ENCODE peak calls at places on chromosomes 5 and 9, in five cellular contexts. Q is A673, N is transverse colon, G is H9, J is endodermal cell. Y is an unnamed sample. For H3K27me3, the result is how much of the 10 kb centered on the place peaks cover.

GRCh38 chr5:104179057-104179456 is 616.5 kb upstream of the NUDT12 start:
- DNase-seq in J (peak), N (peak), G (peak), Q (peak), Y (peak)

GRCh38 chr5:55572011-55572410 is 37.2 kb upstream of the PLPP1 start:
- DNase-seq in G (no peak), N (no peak), Q (no peak), J (no peak), Y (no peak)

GRCh38 chr5:73238873-73239272 is 65.9 kb downstream of the TMEM174 start:
- DNase-seq in G (no peak), J (no peak), Q (no peak), N (no peak), Y (no peak)

GRCh38 chr5:32099486-32100035 is 74.6 kb downstream of the GOLPH3 start:
- DNase-seq in G (no peak), Q (no peak), J (no peak), N (no peak), Y (peak)

GRCh38 chr9:37963936-37964739 is 60.2 kb upstream of the SLC25A51 start:
- DNase-seq in Q (peak), J (no peak), G (no peak), N (peak), Y (no peak)

GRCh38 chr5:6745706-6746217 is 32.5 kb downstream of the TENT4A start:
- DNase-seq in Q (peak), N (peak), G (no peak), J (no peak), Y (peak)

GRCh38 chr5:162429161-162429560 is 361.6 kb downstream of the GABRG2 start:
- DNase-seq in N (no peak), G (no peak), J (no peak), Q (no peak), Y (no peak)

GRCh38 chr5:134803821-134804220 is 41.9 kb upstream of the C5orf24 start:
- DNase-seq in J (no peak), G (no peak), Q (no peak), N (no peak), Y (no peak)

GRCh38 chr5:75368391-75368790 is 31.4 kb downstream of the HMGCR start:
- DNase-seq in N (no peak), Q (no peak), J (no peak), G (no peak), Y (no peak)

GRCh38 chr5:91417219-91417618 is 34.1 kb upstream of the ARRDC3 start:
- DNase-seq in G (no peak), J (no peak), N (no peak), Q (no peak), Y (no peak)

GRCh38 chr9:28810375-28811075 is 1237.2 kb upstream of the C9orf72 start:
- DNase-seq in J (no peak), N (no peak), G (no peak), Q (peak), Y (no peak)

GRCh38 chr9:11326231-11326630 is 713.4 kb upstream of the PTPRD start:
- DNase-seq in Q (no peak), J (no peak), G (no peak), N (no peak), Y (no peak)

DNA sequence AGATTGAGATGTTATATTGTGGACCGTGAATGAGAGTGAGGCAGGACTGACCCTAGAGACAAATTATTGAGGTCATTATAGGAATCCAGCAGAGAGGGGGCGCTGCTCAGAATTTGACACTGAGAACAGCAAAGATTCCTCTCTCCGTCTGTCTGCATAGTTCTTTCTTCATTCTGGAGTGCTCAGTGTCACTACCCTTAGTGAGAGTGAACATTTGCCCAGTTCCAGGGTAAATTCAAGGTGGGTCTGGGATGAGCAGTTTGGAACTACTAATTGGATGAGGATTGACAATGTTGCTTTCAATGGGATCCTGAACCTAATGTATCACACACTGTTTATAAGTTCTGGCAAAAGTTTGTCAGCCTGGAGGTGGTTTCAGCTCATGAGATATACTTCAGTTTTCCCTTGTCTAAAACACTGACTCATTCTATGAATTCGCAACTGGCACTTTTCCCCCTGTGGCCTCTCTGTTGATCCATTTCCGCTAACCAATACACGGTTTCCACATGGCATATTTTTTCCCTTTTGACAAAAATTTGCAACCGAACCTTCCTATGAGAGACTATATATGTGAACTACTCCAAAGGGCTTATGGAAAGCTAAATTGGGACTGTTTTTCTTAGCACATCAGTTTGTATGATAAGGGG is 1240.8 kb upstream of the WWC1 start:
- DNase-seq in N (no peak), J (peak), G (peak), Q (no peak), Y (no peak)
- TF ChIP-seq CTCF in N (no peak), J (peak), G (peak), Q (peak), Y (peak)

GRCh38 chr5:150505041-150505511 is 2.9 kb upstream of the NDST1 start:
- DNase-seq in G (no peak), Q (no peak), N (no peak), J (no peak), Y (no peak)
- H3K27ac ChIP-seq in G (no peak), Q (no peak), N (peak), J (no peak), Y (peak)

GRCh38 chr5:170388240-170388639 is 927 bp downstream of the KCNMB1 start:
- DNase-seq in J (no peak), Q (no peak), N (no peak), G (no peak), Y (no peak)
- H3K27me3 ChIP-seq in J (under half), Q (under half), N (under half), G (under half), Y (half or more)

GRCh38 chr9:73565026-73565425 is 413.4 kb downstream of the ANXA1 start:
- DNase-seq in J (no peak), Q (no peak), N (no peak), G (no peak), Y (no peak)

GRCh38 chr9:73566627-73567026 is 415.0 kb downstream of the ANXA1 start:
- DNase-seq in G (no peak), Q (no peak), J (no peak), N (no peak), Y (no peak)

DNA sequence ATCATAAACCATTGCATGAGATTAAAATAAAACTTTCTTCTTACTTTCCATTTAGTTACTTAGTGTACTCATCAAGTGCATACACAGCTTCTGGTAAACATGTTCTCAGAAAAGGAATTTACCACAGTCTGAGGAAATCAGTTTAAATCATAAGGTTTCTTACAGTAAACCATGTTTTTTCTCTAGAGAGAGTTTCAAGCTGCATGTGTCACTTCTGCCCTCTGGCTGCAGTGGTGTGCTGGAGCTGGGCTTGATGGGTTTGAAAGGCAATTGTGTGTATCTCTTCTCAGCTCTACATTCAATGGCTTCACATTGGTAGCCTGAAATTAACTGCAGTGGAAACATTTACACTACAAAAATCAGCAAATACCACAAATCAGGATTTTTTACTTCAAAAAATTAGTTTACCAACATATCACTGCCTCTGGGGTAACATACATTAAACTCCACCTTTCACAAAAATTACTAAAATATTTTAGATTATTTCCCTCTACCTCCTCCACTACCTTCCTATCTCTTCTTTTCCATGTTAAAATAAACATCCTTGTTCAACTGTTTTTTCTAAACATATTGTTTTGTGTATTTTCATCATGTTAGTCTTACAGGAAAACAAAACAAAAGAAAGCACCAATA is 414.3 kb downstream of the ANXA1 start:
- DNase-seq in Q (peak), G (peak), N (no peak), J (peak), Y (peak)
- TF ChIP-seq CTCF in Q (peak), G (peak), N (no peak), J (peak), Y (peak)

GRCh38 chr5:143601917-143602333 is 198.4 kb upstream of the NR3C1 start:
- DNase-seq in N (peak), Q (no peak), J (no peak), G (no peak), Y (no peak)
- H3K27ac ChIP-seq in N (no peak), Q (no peak), J (no peak), G (no peak), Y (no peak)

DNA sequence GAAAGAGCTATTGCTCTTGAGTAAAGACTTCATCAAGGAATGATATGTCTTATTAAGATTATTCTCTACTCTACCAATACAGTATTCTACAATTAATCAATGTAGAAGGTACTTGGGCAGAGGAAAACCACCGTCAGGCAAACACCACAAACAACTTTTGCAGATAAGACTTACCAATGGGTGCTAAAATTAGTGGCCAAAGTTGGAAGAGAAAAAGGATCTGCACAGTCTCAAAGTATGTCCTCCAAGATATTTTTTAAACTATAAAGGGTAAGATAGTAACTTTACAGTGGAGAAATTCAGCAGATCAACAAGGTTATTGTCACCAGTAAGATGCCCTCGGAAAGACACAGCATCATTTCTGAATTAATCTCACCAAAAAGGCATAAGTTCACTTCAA is 38.9 kb downstream of the NRG2 start:
- DNase-seq in J (no peak), Q (no peak), G (no peak), N (no peak), Y (no peak)
- H3K27me3 ChIP-seq in J (half or more), Q (half or more), G (under half), N (under half), Y (under half)

Y was measured in WERI-Rb-1.